ENCODE peak calls at places on chromosome 5, in five cellular contexts. S is gastrocnemius medialis; Z is heart left ventricle; M is CD4-positive, CD25-positive, alpha-beta regulatory T cell; B is cardiac muscle cell. A is an unnamed sample.

GRCh38 chr5:83011990-83012389 is 65.2 kb downstream of the TMEM167A start:
- DNase-seq in S (no peak), M (no peak), Z (no peak), B (no peak), A (peak)

GRCh38 chr5:176519810-176520720 is 17.1 kb downstream of the RNF44 start:
- DNase-seq in S (no peak), Z (no peak), B (no peak), M (no peak), A (no peak)

GRCh38 chr5:32315221-32316014 is 2.7 kb upstream of the MTMR12 start:
- DNase-seq in M (no peak), S (no peak), Z (no peak), B (no peak), A (no peak)

GRCh38 chr5:175516933-175517823 is 38.8 kb downstream of the SFXN1 start:
- DNase-seq in M (no peak), Z (no peak), B (no peak), S (no peak), A (no peak)

GRCh38 chr5:137320056-137321045 is 178.8 kb downstream of the SPOCK1 start:
- DNase-seq in S (peak), Z (no peak), B (peak), M (no peak), A (peak)

GRCh38 chr5:96885518-96886338 is 9.4 kb downstream of the ERAP2 start:
- DNase-seq in B (no peak), S (peak), M (no peak), Z (no peak), A (peak)

GRCh38 chr5:171201285-171201684 is 107.8 kb upstream of the TLX3 start:
- DNase-seq in M (no peak), S (no peak), Z (no peak), B (peak), A (no peak)

GRCh38 chr5:78508231-78508765 is 140.3 kb downstream of the LHFPL2 start:
- DNase-seq in B (peak), Z (no peak), M (no peak), S (no peak), A (no peak)

GRCh38 chr5:103867857-103868598 is 305.4 kb upstream of the NUDT12 start:
- DNase-seq in S (no peak), Z (no peak), M (no peak), B (no peak), A (no peak)

GRCh38 chr5:19859020-19859419 is 129.0 kb downstream of the CDH18 start:
- DNase-seq in M (no peak), S (no peak), B (no peak), Z (no peak), A (no peak)

GRCh38 chr5:168529361-168530234 is 493 bp downstream of the FBLL1 start:
- DNase-seq in S (no peak), Z (no peak), M (no peak), B (peak), A (no peak)

GRCh38 chr5:14145356-14146334 is 2.5 kb downstream of the TRIO start:
- DNase-seq in S (no peak), Z (no peak), M (no peak), B (no peak), A (no peak)

GRCh38 chr5:65742565-65743231 is 20.7 kb downstream of the NLN start:
- DNase-seq in B (peak), S (no peak), M (no peak), Z (no peak), A (peak)

GRCh38 chr5:40716000-40716399 is 36.3 kb downstream of the PTGER4 start:
- DNase-seq in S (no peak), M (no peak), Z (no peak), B (no peak), A (no peak)

GRCh38 chr5:81534481-81534840 is 140.5 kb upstream of the ACOT12 start:
- DNase-seq in B (no peak), Z (no peak), M (no peak), S (no peak), A (no peak)

GRCh38 chr5:17269201-17269600 is 51.8 kb downstream of the BASP1 start:
- DNase-seq in B (no peak), S (no peak), M (no peak), Z (no peak), A (peak)

GRCh38 chr5:109911731-109912130 is 222.0 kb downstream of the MAN2A1 start:
- DNase-seq in M (no peak), S (no peak), Z (no peak), B (no peak), A (no peak)

GRCh38 chr5:172235132-172235780 is 41.3 kb downstream of the EFCAB9 start:
- DNase-seq in S (no peak), B (no peak), M (no peak), Z (no peak), A (peak)

GRCh38 chr5:174571662-174572397 is 152.6 kb upstream of the MSX2 start:
- DNase-seq in M (no peak), B (peak), Z (peak), S (peak), A (peak)

GRCh38 chr5:135329101-135329912 is 69.7 kb downstream of the MACROH2A1 start:
- DNase-seq in B (no peak), S (no peak), M (no peak), Z (no peak), A (no peak)
- H3K27ac ChIP-seq in B (no peak), S (no peak), M (no peak), Z (no peak), A (no peak)

GRCh38 chr5:37725185-37725584 is 114.7 kb downstream of the GDNF start:
- DNase-seq in S (no peak), B (no peak), M (no peak), Z (no peak), A (no peak)
- H3K27ac ChIP-seq in S (no peak), B (no peak), M (no peak), Z (no peak), A (no peak)

GRCh38 chr5:33890633-33891032 is 1.2 kb downstream of the ADAMTS12 start:
- DNase-seq in M (no peak), B (peak), S (no peak), Z (no peak), A (no peak)
- H3K27ac ChIP-seq in M (no peak), B (peak), S (no peak), Z (no peak), A (no peak)

GRCh38 chr5:116837876-116838568 is 263.4 kb upstream of the SEMA6A start:
- DNase-seq in B (no peak), Z (no peak), M (no peak), S (no peak), A (no peak)

GRCh38 chr5:116841734-116842133 is 267.1 kb upstream of the SEMA6A start:
- DNase-seq in M (no peak), B (no peak), S (no peak), Z (no peak), A (no peak)

GRCh38 chr5:116844015-116844414 is 269.4 kb upstream of the SEMA6A start:
- DNase-seq in B (no peak), Z (no peak), M (no peak), S (no peak), A (no peak)

GRCh38 chr5:116847960-116848359 is 273.3 kb upstream of the SEMA6A start:
- DNase-seq in S (no peak), Z (no peak), B (no peak), M (no peak), A (no peak)

GRCh38 chr5:116842514-116842924 is 267.9 kb upstream of the SEMA6A start:
- DNase-seq in Z (no peak), S (no peak), B (no peak), M (no peak), A (no peak)
- H3K27ac ChIP-seq in Z (no peak), S (no peak), B (no peak), M (no peak), A (no peak)

DNA sequence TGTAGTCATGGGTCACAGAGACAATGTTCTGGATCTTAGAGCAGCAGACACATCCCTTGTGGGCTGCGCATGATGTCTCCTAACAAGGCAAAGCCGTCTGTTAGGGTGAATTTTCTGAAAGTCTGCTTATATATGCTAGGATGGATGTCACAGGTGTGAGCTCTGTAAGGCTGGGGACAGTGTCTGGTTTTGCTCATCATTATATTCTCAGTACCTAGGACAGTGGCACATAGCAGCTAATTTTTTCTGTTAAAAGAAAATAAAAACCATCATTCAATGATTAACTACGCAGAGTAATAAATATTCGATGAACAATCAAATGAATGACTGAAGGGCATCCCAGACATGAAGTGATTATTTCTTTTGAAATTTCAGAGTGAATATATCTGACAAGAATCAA is 52.9 kb upstream of the FAM169A start:
- DNase-seq in M (no peak), Z (no peak), S (no peak), B (no peak), A (no peak)
- H3K27ac ChIP-seq in M (no peak), Z (no peak), S (no peak), B (no peak), A (no peak)

GRCh38 chr5:52648726-52649125 is 139.0 kb upstream of the ITGA1 start:
- DNase-seq in M (no peak), S (no peak), B (no peak), Z (no peak), A (no peak)
- H3K27ac ChIP-seq in M (no peak), S (no peak), B (no peak), Z (no peak), A (no peak)

GRCh38 chr5:135437796-135438560 is 9.2 kb downstream of the DCANP1 start:
- DNase-seq in Z (peak), S (peak), M (no peak), B (no peak), A (no peak)
- H3K27ac ChIP-seq in Z (no peak), S (peak), M (no peak), B (no peak), A (no peak)

GRCh38 chr5:151892393-151892792 is 32.3 kb downstream of the GLRA1 start:
- DNase-seq in M (no peak), Z (no peak), S (no peak), B (no peak), A (no peak)

GRCh38 chr5:151896041-151896691 is 28.5 kb downstream of the GLRA1 start:
- DNase-seq in S (no peak), M (no peak), Z (no peak), B (no peak), A (no peak)

GRCh38 chr5:151897017-151897552 is 27.6 kb downstream of the GLRA1 start:
- DNase-seq in B (no peak), Z (no peak), M (no peak), S (no peak), A (no peak)

GRCh38 chr5:151897896-151898295 is 26.8 kb downstream of the GLRA1 start:
- DNase-seq in M (no peak), Z (no peak), S (no peak), B (no peak), A (no peak)

GRCh38 chr5:151895660-151896040 is 29.0 kb downstream of the GLRA1 start:
- DNase-seq in S (no peak), B (peak), Z (no peak), M (no peak), A (no peak)
- H3K27ac ChIP-seq in S (no peak), B (no peak), Z (no peak), M (no peak), A (no peak)

DNA sequence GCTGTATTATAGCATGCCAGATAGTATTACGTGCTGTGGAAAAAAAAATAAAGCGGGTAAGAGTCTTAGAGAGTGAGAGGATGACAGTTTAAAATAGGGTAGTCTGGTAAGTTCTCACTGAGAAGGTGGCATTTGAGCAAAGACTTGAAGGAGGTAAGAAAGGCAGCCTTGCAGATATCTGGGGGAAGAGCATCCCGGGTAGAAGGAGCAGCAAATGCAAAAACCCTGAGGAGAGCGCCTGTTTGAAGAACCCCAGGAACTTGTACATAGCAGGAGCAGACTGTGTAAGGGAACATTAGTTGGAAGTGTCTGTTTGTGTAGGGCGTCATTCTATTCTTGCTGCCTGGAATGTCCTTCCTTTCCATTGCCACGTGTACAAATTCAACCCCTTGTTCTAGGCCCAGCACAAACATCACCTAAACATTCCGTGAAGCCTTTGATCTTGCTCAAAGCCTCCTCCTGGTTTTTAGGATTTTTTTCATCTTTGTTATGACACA is 2.6 kb downstream of the AP3S1 start:
- DNase-seq in M (no peak), B (no peak), S (no peak), Z (no peak), A (peak)
- H3K27ac ChIP-seq in M (no peak), B (no peak), S (no peak), Z (peak), A (peak)

GRCh38 chr5:158780656-158781237 is 319.0 kb downstream of the EBF1 start:
- DNase-seq in B (no peak), M (no peak), Z (no peak), S (no peak), A (no peak)

GRCh38 chr5:158776681-158777080 is 323.0 kb downstream of the EBF1 start:
- DNase-seq in S (no peak), Z (no peak), M (no peak), B (no peak), A (no peak)

GRCh38 chr5:158783382-158783781 is 316.3 kb downstream of the EBF1 start:
- DNase-seq in S (no peak), Z (no peak), B (no peak), M (no peak), A (no peak)

GRCh38 chr5:158773151-158773550 is 326.6 kb downstream of the EBF1 start:
- DNase-seq in B (no peak), S (no peak), Z (no peak), M (no peak), A (no peak)

GRCh38 chr5:158777647-158778368 is 321.9 kb downstream of the EBF1 start:
- DNase-seq in M (no peak), B (no peak), Z (no peak), S (no peak), A (no peak)
- H3K27ac ChIP-seq in M (no peak), B (no peak), Z (peak), S (peak), A (peak)